ENCODE peak calls at places on chromosome X, in six cellular contexts. Z is renal cortical epithelial cell; J is HS-5; L is stimulated activated CD4-positive, alpha-beta T cell treated with anti-CD3 and anti-CD28 coated beads, Interleukin-4, amount 100 ng/mL, for 48 hours; O is smooth muscle cell of the brain vasculature; S is globus pallidus. P is an unnamed sample.

GRCh38 chrX:129842510-129843208 is 1.0 kb downstream of the ZDHHC9 start:
- DNase-seq in S (no peak), O (no peak), J (no peak), Z (peak), L (no peak), P (no peak)

GRCh38 chrX:69597399-69597798 is 18.5 kb upstream of the EDA start:
- DNase-seq in Z (no peak), O (no peak), J (no peak), S (no peak), L (no peak), P (no peak)

GRCh38 chrX:146449243-146449642 is 360.3 kb upstream of the CXorf51B start:
- DNase-seq in J (no peak), O (no peak), L (no peak), S (no peak), Z (no peak), P (no peak)

GRCh38 chrX:11787564-11787963 is 29.5 kb downstream of the MSL3 start:
- DNase-seq in Z (peak), L (peak), S (peak), J (no peak), O (peak), P (peak)

GRCh38 chrX:2445662-2446623 is 54.8 kb downstream of the DHRSX start:
- DNase-seq in S (no peak), L (no peak), Z (no peak), J (no peak), O (no peak), P (no peak)

GRCh38 chrX:133493366-133493765 is 78.1 kb upstream of the GPC4 start:
- DNase-seq in L (no peak), J (no peak), O (no peak), Z (peak), S (no peak), P (no peak)

GRCh38 chrX:70613295-70613694 is 168.7 kb downstream of the DLG3 start:
- DNase-seq in Z (no peak), O (no peak), L (no peak), S (no peak), J (no peak), P (no peak)

GRCh38 chrX:71637848-71638247 is 19.5 kb upstream of the CXCR3 start:
- DNase-seq in L (no peak), J (no peak), S (no peak), Z (no peak), O (no peak), P (no peak)

GRCh38 chrX:46376246-46376885 is 168.9 kb downstream of the ZNF674 start:
- DNase-seq in S (peak), O (peak), J (peak), L (no peak), Z (peak), P (peak)

GRCh38 chrX:144809025-144809424 is 438.3 kb upstream of the SPANXN1 start:
- DNase-seq in L (no peak), O (no peak), Z (no peak), J (no peak), S (no peak), P (no peak)

GRCh38 chrX:69312141-69312670 is 147.0 kb upstream of the PJA1 start:
- DNase-seq in O (no peak), J (no peak), Z (no peak), L (no peak), S (no peak), P (no peak)

P was measured in kidney glomerular epithelial cell.